ENCODE peak calls at places on chromosomes 13 and 19, in six cellular contexts. S is B cell, K is body of pancreas, E is bronchial epithelial cell, C is mucosa of descending colon, D is heart right ventricle. B is an unnamed sample.
A peak's percentile ranks its signal among the peaks of the same experiment; 100 is the strongest.

GRCh38 chr19:2787115-2787514 is 1.8 kb downstream of the THOP1 start:
- DNase-seq in C (no peak), D (no peak), K (no peak), S (no peak), E (no peak), B (no peak)

GRCh38 chr13:20441066-20441465 is 84.6 kb downstream of the CRYL1 start:
- DNase-seq in C (no peak), S (no peak), E (no peak), D (no peak), K (no peak), B (no peak)

GRCh38 chr13:61485128-61485765 is 69.6 kb upstream of the PCDH20 start:
- DNase-seq in S (no peak), C (no peak), D (no peak), K (no peak), E (no peak), B (no peak)

GRCh38 chr13:43293986-43294880 is 270.8 kb downstream of the DNAJC15 start:
- DNase-seq in C (no peak), K (no peak), E (no peak), D (no peak), S (no peak), B (no peak)

GRCh38 chr19:8607386-8607785 is 3.1 kb downstream of the ADAMTS10 start:
- DNase-seq in S (no peak), C (no peak), K (no peak), D (peak; percentile 55), E (no peak), B (peak; percentile 94)

GRCh38 chr13:79477968-79478367 is 3.0 kb upstream of the NDFIP2 start:
- DNase-seq in C (no peak), E (no peak), K (peak; percentile 15), S (no peak), D (peak; percentile 29), B (no peak)

GRCh38 chr13:31722684-31723083 is 16.6 kb upstream of the RXFP2 start:
- DNase-seq in E (no peak), C (no peak), K (no peak), D (no peak), S (no peak), B (peak; percentile 51)

GRCh38 chr13:48769107-48769704 is 115.5 kb downstream of the CYSLTR2 start:
- DNase-seq in D (no peak), C (no peak), S (peak; percentile 51), E (peak; percentile 80), K (peak; percentile 96), B (peak; percentile 97)

GRCh38 chr13:97112451-97113152 is 109.5 kb upstream of the MBNL2 start:
- DNase-seq in D (no peak), E (no peak), K (no peak), C (no peak), S (no peak), B (no peak)

GRCh38 chr13:97116754-97117153 is 105.4 kb upstream of the MBNL2 start:
- DNase-seq in E (peak; percentile 63), K (no peak), S (no peak), C (no peak), D (no peak), B (peak; percentile 78)

GRCh38 chr13:97113231-97114001 is 108.7 kb upstream of the MBNL2 start:
- DNase-seq in D (no peak), K (peak; percentile 22), S (no peak), E (no peak), C (no peak), B (no peak)

GRCh38 chr13:97117388-97117910 is 104.7 kb upstream of the MBNL2 start:
- DNase-seq in C (no peak), D (no peak), E (no peak), S (no peak), K (no peak), B (no peak)

DNA sequence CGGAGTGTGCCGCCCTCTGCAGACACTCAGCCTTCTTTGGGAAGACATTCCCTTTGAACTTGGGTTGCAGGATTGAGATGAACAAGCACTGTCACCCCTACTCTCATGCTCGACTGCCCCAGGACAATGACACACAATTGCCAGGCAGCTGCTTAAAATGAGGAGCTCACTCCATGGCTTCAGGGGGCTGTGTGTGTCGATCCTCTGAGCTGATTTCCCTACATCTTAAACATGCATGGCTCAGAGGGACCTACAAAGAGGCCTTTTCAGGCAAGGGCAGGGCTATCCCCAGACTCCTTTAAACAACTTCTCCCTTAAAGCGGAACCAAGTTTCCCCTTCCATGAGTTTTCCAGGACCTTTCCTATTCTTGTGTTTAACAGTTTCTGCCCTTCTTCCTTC is 107.4 kb upstream of the MBNL2 start:
- DNase-seq in C (no peak), K (no peak), S (no peak), D (no peak), E (no peak), B (no peak)
- TF ChIP-seq CTCF in C (no peak), K (no peak), S (no peak), D (no peak), E (no peak), B (no peak)

DNA sequence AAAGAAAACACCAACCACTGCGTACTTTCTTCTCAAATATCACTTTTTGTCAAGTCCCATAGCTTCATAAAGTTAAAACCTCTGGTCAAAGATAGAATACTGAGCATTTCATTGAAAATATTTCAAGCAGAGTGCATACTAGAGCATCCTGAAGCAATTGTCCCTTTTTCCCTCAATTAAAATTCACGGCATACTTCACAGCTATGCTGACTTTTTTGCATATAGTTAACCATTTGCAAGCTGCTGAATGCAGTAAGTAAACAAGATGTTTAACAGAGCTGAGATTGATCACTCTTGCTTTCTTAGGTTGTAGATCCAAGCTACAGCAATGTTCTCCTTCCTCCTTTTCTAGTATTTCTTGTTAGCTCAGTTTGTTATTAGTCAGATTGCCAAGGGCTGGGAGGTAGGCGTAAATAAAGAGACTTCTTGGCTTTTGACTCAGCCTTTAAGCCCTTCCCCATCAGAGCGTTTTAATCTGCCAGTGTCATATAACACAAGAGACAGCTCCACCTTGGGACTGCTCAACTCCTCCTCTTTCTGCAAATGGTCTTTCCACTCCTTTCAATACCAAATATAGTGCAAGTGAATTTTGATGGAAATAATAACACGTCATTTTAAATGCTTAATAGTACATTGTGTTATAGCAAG is at the start of gene SLITRK6:
- DNase-seq in D (no peak), S (no peak), K (no peak), E (peak; percentile 98), C (no peak), B (peak; percentile 8)
- TF ChIP-seq CTCF in D (no peak), S (no peak), K (no peak), E (peak; percentile 41), C (no peak), B (no peak)

GRCh38 chr19:11197291-11198174 is at the start of gene KANK2:
- DNase-seq in C (peak; percentile 88), D (peak; percentile 91), S (peak; percentile 99), E (peak; percentile 37), K (peak; percentile 93), B (peak; percentile 62)
- TF ChIP-seq CTCF in C (no peak), D (no peak), S (no peak), E (no peak), K (peak; percentile 30), B (no peak)

GRCh38 chr19:27779953-27780352 is 1433.0 kb downstream of the UQCRFS1 start:
- DNase-seq in S (peak; percentile 23), D (no peak), E (no peak), C (no peak), K (no peak), B (no peak)

GRCh38 chr19:27776524-27776923 is 1436.4 kb downstream of the UQCRFS1 start:
- DNase-seq in C (no peak), E (no peak), D (no peak), S (no peak), K (no peak), B (no peak)

GRCh38 chr19:27776020-27776419 is 1436.9 kb downstream of the UQCRFS1 start:
- DNase-seq in S (no peak), E (peak; percentile 3), K (no peak), D (no peak), C (no peak), B (peak; percentile 46)

GRCh38 chr19:27777242-27777641 is 1435.7 kb downstream of the UQCRFS1 start:
- DNase-seq in S (no peak), C (no peak), E (no peak), D (no peak), K (no peak), B (no peak)

GRCh38 chr19:27777726-27778125 is 1435.2 kb downstream of the UQCRFS1 start:
- DNase-seq in D (no peak), S (no peak), C (no peak), K (no peak), E (no peak), B (no peak)
- TF ChIP-seq CTCF in D (no peak), S (no peak), C (no peak), K (no peak), E (no peak), B (peak; percentile 35)

DNA sequence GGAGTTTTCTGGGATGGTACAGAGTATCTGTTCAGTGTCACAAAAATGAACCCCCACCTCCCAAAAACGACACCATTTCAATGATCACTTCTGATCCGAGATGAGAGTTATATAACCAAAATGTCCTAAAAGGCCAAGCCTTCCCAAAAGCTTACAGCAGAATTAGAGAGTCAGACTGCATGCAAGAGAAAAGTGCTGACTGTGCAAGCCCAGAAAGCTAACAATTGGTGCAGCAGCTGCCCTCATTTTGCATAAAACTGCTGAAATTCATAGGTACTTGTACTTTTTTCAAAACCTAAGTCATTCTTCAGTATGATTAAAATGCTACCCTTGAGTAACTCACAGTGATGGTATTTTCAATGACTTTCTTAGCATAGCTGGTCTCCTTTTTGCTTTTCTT is 819.6 kb upstream of the ARGLU1 start:
- DNase-seq in K (no peak), D (no peak), S (no peak), C (no peak), E (no peak), B (no peak)
- TF ChIP-seq CTCF in K (no peak), D (no peak), S (no peak), C (no peak), E (no peak), B (no peak)

B was measured in fibroblast of the aortic adventitia.